ENCODE peak calls at places on chromosomes 7 and 10, in eight cellular contexts. I is CD4-positive, alpha-beta T cell; W is M059J; E is cardiac fibroblast; G is activated T-cell treated with anti-CD3 and anti-CD28 coated beads, Interleukin-2, amount 50 U/mL, for 4 hours; M is Peyer's patch; Q is ascending aorta; A is Calu3. O is an unnamed sample.

GRCh38 chr10:74822583-74823089 is 3.8 kb upstream of the KAT6B start:
- DNase-seq in I (no peak), W (peak; percentile 66), E (peak; percentile 70), G (no peak), M (no peak), Q (no peak), A (no peak), O (no peak)

GRCh38 chr7:151109094-151110048 is 23.1 kb downstream of the AGAP3 start:
- DNase-seq in I (no peak), W (no peak), E (peak; percentile 49), G (no peak), M (no peak), Q (no peak), A (no peak), O (no peak)

GRCh38 chr10:68560201-68560915 is at the start of gene TET1:
- DNase-seq in I (no peak), W (peak; percentile 67), E (peak; percentile 52), G (no peak), M (no peak), Q (no peak), A (peak; percentile 51), O (no peak)

GRCh38 chr7:69738396-69738889 is 140.2 kb downstream of the AUTS2 start:
- DNase-seq in I (no peak), W (peak; percentile 74), E (no peak), G (no peak), M (no peak), Q (no peak), A (no peak), O (no peak)

GRCh38 chr10:52965938-52966401 is 193.4 kb upstream of the MBL2 start:
- DNase-seq in I (no peak), W (no peak), E (no peak), G (no peak), M (no peak), Q (no peak), A (no peak), O (no peak)

GRCh38 chr7:1777122-1777521 is 107.0 kb downstream of the ELFN1 start:
- DNase-seq in I (no peak), W (no peak), E (no peak), G (no peak), M (no peak), Q (no peak), A (no peak), O (no peak)

GRCh38 chr10:30300728-30301127 is 48.4 kb downstream of the MTPAP start:
- DNase-seq in I (no peak), W (no peak), E (no peak), G (no peak), M (no peak), Q (no peak), A (no peak), O (no peak)

GRCh38 chr10:49605177-49605938 is 4.8 kb upstream of the SLC18A3 start:
- DNase-seq in I (no peak), W (no peak), E (no peak), G (no peak), M (no peak), Q (no peak), A (no peak), O (no peak)

GRCh38 chr10:18230794-18231193 is 90.6 kb downstream of the CACNB2 start:
- DNase-seq in I (no peak), W (no peak), E (peak; percentile 57), G (no peak), M (no peak), Q (no peak), A (no peak), O (no peak)

GRCh38 chr10:17989908-17990767 is 38.4 kb downstream of the SLC39A12 start:
- DNase-seq in I (no peak), W (peak; percentile 82), E (peak; percentile 91), G (no peak), M (no peak), Q (no peak), A (no peak), O (no peak)

GRCh38 chr10:50470798-50471582 is 152.8 kb downstream of the SGMS1 start:
- DNase-seq in I (no peak), W (peak; percentile 93), E (no peak), G (no peak), M (no peak), Q (no peak), A (peak; percentile 24), O (no peak)

GRCh38 chr7:12092499-12093130 is 118.5 kb upstream of the TMEM106B start:
- DNase-seq in I (no peak), W (peak; percentile 25), E (peak; percentile 60), G (no peak), M (no peak), Q (no peak), A (no peak), O (no peak)

GRCh38 chr10:133082685-133083421 is 4.9 kb upstream of the ADGRA1 start:
- DNase-seq in I (no peak), W (no peak), E (no peak), G (no peak), M (no peak), Q (no peak), A (no peak), O (no peak)

GRCh38 chr10:12333382-12334185 is 15.8 kb upstream of the CAMK1D start:
- DNase-seq in I (peak; percentile 15), W (peak; percentile 95), E (peak; percentile 97), G (peak; percentile 26), M (peak; percentile 42), Q (peak; percentile 80), A (peak; percentile 77), O (peak; percentile 0)

GRCh38 chr10:8275911-8276310 is 221.4 kb downstream of the GATA3 start:
- DNase-seq in I (no peak), W (no peak), E (no peak), G (no peak), M (no peak), Q (no peak), A (no peak), O (no peak)

GRCh38 chr10:70879244-70879643 is 9.1 kb downstream of the PCBD1 start:
- DNase-seq in I (no peak), W (peak; percentile 36), E (no peak), G (no peak), M (no peak), Q (no peak), A (no peak), O (no peak)

GRCh38 chr7:45891462-45892402 is 3.4 kb downstream of the IGFBP1 start:
- DNase-seq in I (no peak), W (no peak), E (no peak), G (no peak), M (no peak), Q (no peak), A (no peak), O (no peak)

GRCh38 chr7:82164813-82165212 is 278.8 kb downstream of the CACNA2D1 start:
- DNase-seq in I (no peak), W (peak; percentile 41), E (peak; percentile 81), G (no peak), M (no peak), Q (no peak), A (no peak), O (no peak)

GRCh38 chr10:90481326-90481923 is 376.4 kb downstream of the HTR7 start:
- DNase-seq in I (no peak), W (peak; percentile 30), E (no peak), G (no peak), M (no peak), Q (no peak), A (no peak), O (no peak)

GRCh38 chr10:20634841-20635240 is 262.3 kb downstream of the NEBL start:
- DNase-seq in I (no peak), W (no peak), E (no peak), G (no peak), M (no peak), Q (no peak), A (no peak), O (no peak)

GRCh38 chr10:90930971-90931841 is 10.3 kb upstream of the ANKRD1 start:
- DNase-seq in I (no peak), W (peak; percentile 97), E (peak; percentile 86), G (no peak), M (no peak), Q (no peak), A (peak; percentile 39), O (no peak)

GRCh38 chr7:98058186-98058585 is 48.5 kb upstream of the LMTK2 start:
- DNase-seq in I (no peak), W (no peak), E (no peak), G (no peak), M (no peak), Q (no peak), A (no peak), O (no peak)

GRCh38 chr10:70699659-70700174 is 27.4 kb downstream of the ADAMTS14 start:
- DNase-seq in I (no peak), W (peak; percentile 62), E (no peak), G (no peak), M (no peak), Q (no peak), A (peak; percentile 34), O (no peak)

GRCh38 chr10:71455035-71455434 is 58.3 kb downstream of the CDH23 start:
- DNase-seq in I (no peak), W (no peak), E (no peak), G (no peak), M (no peak), Q (no peak), A (no peak), O (no peak)

GRCh38 chr7:4167385-4167910 is 514.6 kb upstream of the FOXK1 start:
- DNase-seq in I (no peak), W (peak; percentile 7), E (no peak), G (no peak), M (no peak), Q (no peak), A (no peak), O (no peak)

GRCh38 chr7:34058791-34059550 is 153.6 kb downstream of the BMPER start:
- DNase-seq in I (no peak), W (peak; percentile 30), E (peak; percentile 29), G (no peak), M (no peak), Q (no peak), A (no peak), O (no peak)

GRCh38 chr7:148699772-148700629 is 1.3 kb downstream of the CUL1 start:
- DNase-seq in I (no peak), W (peak; percentile 49), E (peak; percentile 49), G (no peak), M (no peak), Q (no peak), A (no peak), O (no peak)

GRCh38 chr10:27372095-27372494 is 131.5 kb upstream of the ACBD5 start:
- DNase-seq in I (no peak), W (no peak), E (no peak), G (no peak), M (no peak), Q (no peak), A (no peak), O (no peak)

GRCh38 chr10:95508730-95509129 is 52.4 kb downstream of the SORBS1 start:
- DNase-seq in I (no peak), W (peak; percentile 48), E (peak; percentile 31), G (no peak), M (no peak), Q (no peak), A (no peak), O (no peak)

O was measured in SIG-M5.